ENCODE peak calls at places on chromosomes 2 and 18, in six cellular contexts. Q is cardiac fibroblast; F is GF-D8; E is stimulated activated naive CD8-positive, alpha-beta T cell treated with anti-CD3 and anti-CD28 coated beads, Interleukin-15, Interleukin-2, amounts not matched to agents 100 U/mL and 50 U/mL, for 24 hours; N is NCI-H2029; Z is GM10248. B is an unnamed sample.

GRCh38 chr2:69734040-69734611 is 7.8 kb upstream of the ANXA4 start:
- DNase-seq in Q (peak; percentile 66), F (peak; percentile 9), E (no peak), N (no peak), Z (no peak), B (no peak)

GRCh38 chr2:60496475-60496874 is 57.0 kb downstream of the BCL11A start:
- DNase-seq in Q (no peak), F (no peak), E (no peak), N (no peak), Z (no peak), B (no peak)

GRCh38 chr18:51342815-51343214 is 145.3 kb upstream of the MEX3C start:
- DNase-seq in Q (peak; percentile 67), F (no peak), E (peak; percentile 11), N (no peak), Z (no peak), B (no peak)

GRCh38 chr18:49920731-49921130 is 107.4 kb upstream of the ACAA2 start:
- DNase-seq in Q (no peak), F (no peak), E (no peak), N (no peak), Z (no peak), B (no peak)

GRCh38 chr2:196131384-196131861 is 40.0 kb downstream of the STK17B start:
- DNase-seq in Q (peak; percentile 52), F (peak; percentile 55), E (peak; percentile 76), N (peak; percentile 1), Z (no peak), B (peak; percentile 79)

GRCh38 chr2:22683911-22684310 is 701.1 kb upstream of the KLHL29 start:
- DNase-seq in Q (no peak), F (no peak), E (no peak), N (no peak), Z (no peak), B (no peak)

GRCh38 chr2:131542438-131543384 is 15.0 kb downstream of the CCDC74A start:
- DNase-seq in Q (no peak), F (no peak), E (no peak), N (no peak), Z (no peak), B (no peak)

GRCh38 chr2:161077367-161078210 is 82.6 kb upstream of the TANK start:
- DNase-seq in Q (peak; percentile 92), F (peak; percentile 95), E (peak; percentile 61), N (no peak), Z (peak; percentile 20), B (peak; percentile 2)

B was measured in CD4-positive, CD25-positive, alpha-beta regulatory T cell.